ENCODE peak calls at places on chromosomes 5 and 9, in four cellular contexts. R is T-helper 9 cell, J is psoas muscle, U is amniotic stem cell. D is an unnamed sample.

GRCh38 chr9:17453751-17454150 is 125.1 kb upstream of the SH3GL2 start:
- DNase-seq in R (no peak), J (no peak), U (no peak), D (no peak)

GRCh38 chr5:141508808-141509611 is 20.1 kb downstream of the PCDHGC5 start:
- DNase-seq in J (peak), U (peak), R (no peak), D (no peak)

GRCh38 chr9:68793605-68794343 is 88.7 kb downstream of the PIP5K1B start:
- DNase-seq in J (no peak), R (no peak), U (no peak), D (no peak)

GRCh38 chr5:141524604-141525597 is 36.0 kb downstream of the PCDHGC5 start:
- DNase-seq in R (peak), J (peak), U (peak), D (peak)

GRCh38 chr9:76366275-76366674 is 28.0 kb downstream of the RFK start:
- DNase-seq in J (no peak), R (no peak), U (no peak), D (no peak)

GRCh38 chr5:172559004-172559932 is 81.8 kb upstream of the NEURL1B start:
- DNase-seq in J (peak), U (peak), R (no peak), D (no peak)

GRCh38 chr5:134314443-134314842 is 52.5 kb downstream of the CDKL3 start:
- DNase-seq in U (no peak), R (no peak), J (no peak), D (no peak)

GRCh38 chr9:37902804-37903580 is 935 bp downstream of the SLC25A51 start:
- DNase-seq in U (no peak), J (no peak), R (no peak), D (no peak)

GRCh38 chr5:36692791-36693763 is 86.7 kb downstream of the SLC1A3 start:
- DNase-seq in J (peak), U (peak), R (no peak), D (peak)

GRCh38 chr5:55593115-55593472 is 58.3 kb upstream of the PLPP1 start:
- DNase-seq in J (no peak), U (no peak), R (no peak), D (no peak)

GRCh38 chr5:10557747-10558295 is 6.0 kb upstream of the ANKRD33B start:
- DNase-seq in R (no peak), U (no peak), J (no peak), D (no peak)